ENCODE peak calls at places on chromosomes 11 and 22, in nine cellular contexts. L is IMR-90, E is testis, B is spleen, V is GM12892, Z is adrenal gland, C is body of pancreas, U is transverse colon, I is HepG2. X is an unnamed sample.

GRCh38 chr11:128367573-128367972 is 219.8 kb downstream of the ETS1 start:
- DNase-seq in E (no peak), C (no peak), Z (no peak), I (no peak), U (no peak), V (no peak), L (no peak), B (no peak), X (no peak)

GRCh38 chr11:119403021-119403420 is 20.0 kb downstream of the THY1 start:
- DNase-seq in Z (no peak), C (no peak), V (no peak), E (no peak), I (no peak), B (no peak), U (no peak), L (peak; percentile 29), X (no peak)

GRCh38 chr22:23673826-23674690 is 16.8 kb upstream of the RGL4 start:
- DNase-seq in C (no peak), B (peak; percentile 63), Z (no peak), E (no peak), V (no peak), L (no peak), U (no peak), I (no peak), X (no peak)

GRCh38 chr11:118911113-118911879 is 14.4 kb downstream of the BCL9L start:
- DNase-seq in V (no peak), Z (no peak), E (no peak), U (peak; percentile 58), C (no peak), B (peak; percentile 80), L (peak; percentile 52), I (peak; percentile 83), X (no peak)

GRCh38 chr22:27174970-27175369 is 517.6 kb downstream of the MIAT start:
- DNase-seq in L (no peak), I (no peak), C (no peak), U (no peak), B (no peak), V (no peak), Z (no peak), E (no peak), X (no peak)

GRCh38 chr11:45919806-45920530 is 2.3 kb upstream of the PEX16 start:
- DNase-seq in C (peak; percentile 10), Z (no peak), B (peak; percentile 76), U (no peak), L (no peak), V (no peak), E (no peak), I (peak; percentile 34), X (no peak)

GRCh38 chr22:49670610-49671330 is 156.9 kb downstream of the BRD1 start:
- DNase-seq in I (no peak), C (peak; percentile 9), B (peak; percentile 73), Z (no peak), E (no peak), U (peak; percentile 25), L (no peak), V (no peak), X (no peak)

GRCh38 chr22:40904101-40904500 is 42.2 kb upstream of the DNAJB7 start:
- DNase-seq in Z (no peak), B (no peak), E (no peak), U (no peak), I (no peak), C (no peak), V (no peak), L (no peak), X (no peak)

GRCh38 chr11:32573228-32573627 is 10.4 kb upstream of the EIF3M start:
- DNase-seq in L (no peak), I (no peak), U (no peak), Z (no peak), B (no peak), V (no peak), E (no peak), C (no peak), X (no peak)

DNA sequence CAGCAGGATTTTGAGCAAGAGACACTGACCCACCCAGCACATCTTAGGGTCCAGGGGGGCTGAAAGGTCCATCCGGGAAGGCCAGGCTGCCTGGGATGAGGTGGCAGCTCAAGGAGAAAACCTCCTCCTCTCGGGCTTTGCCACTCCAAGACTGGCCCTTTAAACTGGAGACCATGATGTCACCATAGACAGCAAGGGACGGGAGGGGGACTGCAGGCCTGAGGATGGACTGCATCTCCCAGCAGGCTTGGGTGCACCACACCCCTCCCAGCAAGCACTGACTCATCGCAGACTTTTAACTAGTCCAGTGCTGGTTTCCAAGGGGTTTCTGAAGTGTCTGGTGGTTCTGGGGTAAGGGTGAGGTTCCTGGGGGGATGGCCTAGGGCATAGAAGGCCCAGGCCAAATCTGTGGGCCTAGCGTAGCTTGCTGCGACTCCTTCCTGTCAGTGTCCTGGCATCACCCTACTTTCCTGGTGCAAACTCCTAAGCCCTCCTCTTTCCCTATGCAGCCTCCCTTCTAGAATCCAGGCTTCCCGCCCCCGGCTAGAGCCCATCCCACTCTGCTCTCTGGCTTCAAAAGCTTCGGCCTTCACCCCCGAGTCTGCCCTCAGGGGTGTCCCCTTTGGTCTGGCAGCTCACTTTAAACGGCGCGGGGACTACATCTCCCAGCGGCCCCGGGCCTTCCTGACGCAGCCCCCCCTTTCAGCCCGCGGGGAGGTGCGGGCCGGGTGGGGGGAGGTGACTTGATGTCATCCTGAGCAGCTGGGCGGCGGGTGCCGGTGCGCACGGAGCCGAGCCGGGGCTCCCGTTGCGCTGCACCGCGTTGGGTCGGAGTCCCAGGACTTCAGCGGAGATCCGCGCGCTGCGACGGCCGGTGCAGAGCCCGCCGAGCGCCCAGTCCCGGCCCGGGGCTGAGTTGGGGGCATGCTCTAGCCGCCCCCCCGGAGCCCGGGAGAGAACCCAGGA is at the start of gene PPP2R5B:
- DNase-seq in U (peak; percentile 96), E (peak; percentile 96), C (peak; percentile 95), B (peak; percentile 98), L (peak; percentile 94), Z (peak; percentile 98), V (peak; percentile 97), I (peak; percentile 85), X (peak; percentile 98)
- TF ChIP-seq POLR2A in U (peak; percentile 90), E (no peak), C (peak; percentile 84), B (peak; percentile 63), L (peak; percentile 70), Z (peak; percentile 76), V (peak; percentile 44), I (no peak), X (peak; percentile 93)

GRCh38 chr11:22668005-22668796 is 1.8 kb downstream of the GAS2 start:
- DNase-seq in B (no peak), C (no peak), L (no peak), V (no peak), E (no peak), Z (no peak), U (no peak), I (no peak), X (no peak)
- TF ChIP-seq POLR2A in B (no peak), C (no peak), L (no peak), V (no peak), E (no peak), Z (no peak), U (no peak), I (no peak), X (no peak)

GRCh38 chr11:114061053-114062049 is 1.8 kb downstream of the ZBTB16 start:
- DNase-seq in B (peak; percentile 82), C (peak; percentile 59), I (no peak), E (peak; percentile 51), Z (peak; percentile 79), L (no peak), U (no peak), V (no peak), X (no peak)
- TF ChIP-seq POLR2A in B (no peak), C (peak; percentile 60), I (no peak), E (no peak), Z (no peak), L (no peak), U (peak; percentile 36), V (no peak), X (no peak)

DNA sequence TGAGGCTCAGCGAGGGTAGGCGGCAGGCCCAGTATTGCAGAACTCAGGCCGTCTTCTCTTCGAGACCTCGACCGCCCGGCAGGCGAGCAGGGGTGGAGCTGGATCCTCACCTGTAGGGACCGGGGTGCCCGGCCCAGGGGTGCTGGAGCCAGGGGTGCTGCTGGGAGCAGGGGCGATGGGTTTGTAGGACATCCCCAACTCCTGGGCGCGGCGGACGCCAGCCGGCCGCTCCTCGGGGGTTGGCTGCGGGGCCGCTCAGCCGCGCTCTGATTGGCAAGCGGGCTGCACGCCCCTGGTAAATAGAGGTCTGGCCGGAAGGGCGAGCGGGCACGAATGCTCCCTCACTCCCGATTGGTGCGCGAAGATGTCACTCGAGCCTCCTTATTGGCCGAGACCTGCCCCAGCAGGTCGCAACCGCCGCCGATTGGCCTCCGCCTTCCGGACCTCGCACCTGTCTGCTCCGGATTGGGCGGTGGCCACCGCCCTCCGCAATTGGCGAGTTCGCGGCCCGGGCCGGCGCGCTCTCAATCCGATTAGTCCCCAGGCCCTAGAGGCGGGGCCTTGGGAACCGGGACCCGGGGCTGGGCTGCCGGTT is at the start of gene CDK2AP2:
- DNase-seq in U (peak; percentile 100), C (peak; percentile 100), Z (peak; percentile 100), L (peak; percentile 100), I (peak; percentile 98), E (peak; percentile 100), B (peak; percentile 100), V (peak; percentile 98), X (peak; percentile 98)
- TF ChIP-seq POLR2A in U (peak; percentile 89), C (peak; percentile 94), Z (peak; percentile 78), L (peak; percentile 28), I (no peak), E (no peak), B (peak; percentile 93), V (peak; percentile 86), X (peak; percentile 61)

GRCh38 chr11:7949934-7950333 is 8.4 kb upstream of the OR10A3 start:
- DNase-seq in U (no peak), V (no peak), I (no peak), C (no peak), E (no peak), B (no peak), Z (no peak), L (no peak), X (no peak)

GRCh38 chr11:7955191-7955590 is 10.1 kb downstream of the NLRP10 start:
- DNase-seq in E (no peak), I (no peak), V (no peak), L (no peak), B (no peak), U (no peak), C (no peak), Z (no peak), X (no peak)
- TF ChIP-seq POLR2A in E (no peak), I (no peak), V (no peak), L (no peak), B (no peak), U (no peak), C (no peak), Z (no peak), X (no peak)